ENCODE peak calls at places on chromosomes 12 and 14, in six cellular contexts. T is H9, B is neuronal stem cell, V is mesenchymal stem cell, Z is IMR-90, C is H1. Y is an unnamed sample.

GRCh38 chr12:17459214-17459613 is 630.8 kb downstream of the RERGL start:
- DNase-seq in V (no peak), Z (no peak), C (no peak), B (no peak), T (no peak), Y (no peak)

GRCh38 chr14:79051009-79051710 is 881.0 kb downstream of the NRXN3 start:
- DNase-seq in B (no peak), T (no peak), V (no peak), Z (no peak), C (no peak), Y (no peak)

GRCh38 chr12:3520711-3521110 is 29.7 kb downstream of the PRMT8 start:
- DNase-seq in Z (no peak), T (no peak), B (no peak), V (no peak), C (peak; percentile 8), Y (peak; percentile 41)

GRCh38 chr14:73245401-73246325 is 8.4 kb downstream of the PAPLN start:
- DNase-seq in T (peak; percentile 71), Z (no peak), C (no peak), V (peak; percentile 51), B (no peak), Y (peak; percentile 56)

GRCh38 chr14:57171903-57172302 is 96.8 kb downstream of the EXOC5 start:
- DNase-seq in V (no peak), T (no peak), C (no peak), B (no peak), Z (no peak), Y (no peak)

GRCh38 chr12:52971701-52972329 is 22.9 kb downstream of the KRT18 start:
- DNase-seq in T (peak; percentile 79), Z (peak; percentile 75), B (no peak), V (peak; percentile 87), C (no peak), Y (peak; percentile 98)

GRCh38 chr14:59534361-59534987 is 42.1 kb downstream of the CCDC175 start:
- DNase-seq in T (no peak), B (no peak), V (peak; percentile 45), C (no peak), Z (peak; percentile 44), Y (no peak)

GRCh38 chr12:16604853-16605252 is 1.1 kb downstream of the LMO3 start:
- DNase-seq in Z (no peak), V (no peak), C (peak; percentile 54), B (no peak), T (no peak), Y (no peak)

GRCh38 chr12:95763809-95764253 is 26.7 kb downstream of the NTN4 start:
- DNase-seq in C (no peak), Z (peak; percentile 88), T (no peak), V (peak; percentile 47), B (no peak), Y (peak; percentile 65)

GRCh38 chr14:31439554-31439953 is 17.8 kb downstream of the DTD2 start:
- DNase-seq in B (no peak), T (no peak), V (no peak), C (no peak), Z (no peak), Y (no peak)

GRCh38 chr14:64232095-64232830 is 61.9 kb downstream of the ESR2 start:
- DNase-seq in Z (peak; percentile 96), C (no peak), T (no peak), V (peak; percentile 97), B (no peak), Y (no peak)

GRCh38 chr12:26661399-26661798 is 171.6 kb downstream of the ITPR2 start:
- DNase-seq in C (no peak), T (no peak), Z (no peak), V (no peak), B (no peak), Y (no peak)

GRCh38 chr14:51862171-51862838 is 1.9 kb downstream of the GNG2 start:
- DNase-seq in C (no peak), T (no peak), B (no peak), Z (peak; percentile 19), V (peak; percentile 23), Y (no peak)

GRCh38 chr12:107782067-107782466 is 7.6 kb downstream of the ASCL4 start:
- DNase-seq in T (no peak), C (no peak), V (no peak), Z (no peak), B (no peak), Y (no peak)

GRCh38 chr12:49365542-49365941 is 1.7 kb upstream of the SPATS2 start:
- DNase-seq in Z (peak; percentile 89), T (no peak), B (no peak), V (peak; percentile 31), C (no peak), Y (peak; percentile 64)

GRCh38 chr12:97758102-97758501 is 295.5 kb downstream of the RMST start:
- DNase-seq in B (no peak), Z (no peak), V (no peak), T (no peak), C (no peak), Y (no peak)

GRCh38 chr12:46473634-46474201 is 101.1 kb upstream of the SLC38A2 start:
- DNase-seq in T (no peak), V (peak; percentile 94), B (no peak), Z (peak; percentile 94), C (no peak), Y (peak; percentile 83)

GRCh38 chr12:47935196-47935595 is 28.2 kb upstream of the TMEM106C start:
- DNase-seq in C (no peak), T (peak; percentile 30), B (no peak), V (peak; percentile 85), Z (peak; percentile 82), Y (no peak)

GRCh38 chr12:89082354-89082753 is 269.9 kb downstream of the DUSP6 start:
- DNase-seq in Z (peak; percentile 48), B (no peak), T (no peak), C (no peak), V (no peak), Y (no peak)

GRCh38 chr14:76828339-76829015 is 2.3 kb downstream of the LRRC74A start:
- DNase-seq in C (no peak), Z (no peak), B (no peak), T (no peak), V (no peak), Y (no peak)

GRCh38 chr14:95488376-95489162 is 27.9 kb downstream of the SYNE3 start:
- DNase-seq in B (no peak), T (no peak), V (no peak), Z (peak; percentile 27), C (no peak), Y (peak; percentile 44)

GRCh38 chr12:10736460-10736859 is 13.3 kb upstream of the YBX3 start:
- DNase-seq in B (no peak), Z (no peak), T (no peak), C (no peak), V (no peak), Y (peak; percentile 42)

GRCh38 chr12:130661501-130662255 is 54.4 kb downstream of the RIMBP2 start:
- DNase-seq in V (no peak), B (no peak), Z (no peak), T (peak; percentile 52), C (no peak), Y (no peak)

GRCh38 chr12:6295187-6295811 is 15.2 kb upstream of the PLEKHG6 start:
- DNase-seq in B (no peak), Z (peak; percentile 82), C (no peak), T (no peak), V (peak; percentile 98), Y (peak; percentile 97)

GRCh38 chr12:118682656-118683055 is 298.7 kb upstream of the SRRM4 start:
- DNase-seq in V (no peak), B (no peak), C (no peak), T (no peak), Z (no peak), Y (no peak)

GRCh38 chr14:20630340-20631022 is 11.0 kb downstream of the OR6S1 start:
- DNase-seq in Z (peak; percentile 58), V (no peak), C (peak; percentile 89), B (no peak), T (peak; percentile 70), Y (peak; percentile 55)

GRCh38 chr14:102363182-102363952 is 626 bp downstream of the TECPR2 start:
- DNase-seq in Z (peak; percentile 50), B (peak; percentile 2), C (no peak), V (peak; percentile 56), T (no peak), Y (peak; percentile 82)

GRCh38 chr14:67602071-67602470 is 2.0 kb upstream of the PIGH start:
- DNase-seq in V (no peak), T (no peak), B (no peak), C (no peak), Z (no peak), Y (no peak)
- H2AFZ ChIP-seq in V (no peak overlapping the region), T (no peak overlapping the region), B (no peak overlapping the region), C (no peak overlapping the region), Z (no peak overlapping the region), Y (no peak overlapping the region)

GRCh38 chr12:29152223-29152868 is 3.3 kb downstream of the FAR2 start:
- DNase-seq in T (no peak), Z (no peak), V (no peak), B (no peak), C (no peak), Y (no peak)
- H2AK5ac ChIP-seq in T (no peak overlapping the region), Z (no peak overlapping the region), V (no peak overlapping the region), B (no peak overlapping the region), C (no peak overlapping the region), Y (no peak overlapping the region)

GRCh38 chr14:91377700-91378652 is 39.6 kb downstream of the CCDC88C start:
- DNase-seq in C (no peak), Z (no peak), B (no peak), V (no peak), T (no peak), Y (no peak)

GRCh38 chr14:91376547-91377477 is 40.8 kb downstream of the CCDC88C start:
- DNase-seq in Z (no peak), T (no peak), V (no peak), C (no peak), B (no peak), Y (no peak)

GRCh38 chr14:91380610-91381371 is 36.8 kb downstream of the CCDC88C start:
- DNase-seq in Z (no peak), C (no peak), T (no peak), V (no peak), B (no peak), Y (no peak)

GRCh38 chr14:91380116-91380515 is 37.5 kb downstream of the CCDC88C start:
- DNase-seq in V (no peak), B (no peak), Z (no peak), T (no peak), C (no peak), Y (no peak)

GRCh38 chr14:91378945-91379932 is 38.4 kb downstream of the CCDC88C start:
- DNase-seq in Z (no peak), C (no peak), B (no peak), T (no peak), V (no peak), Y (no peak)
- H3K4me1 ChIP-seq in Z (no peaks in the 10 kb centered on the region), C (peaks cover 11% of the 10 kb centered on the region), B (peaks cover 60% of the 10 kb centered on the region), T (peaks cover 11% of the 10 kb centered on the region), V (peaks cover 12% of the 10 kb centered on the region), Y (peaks cover 9% of the 10 kb centered on the region)

DNA sequence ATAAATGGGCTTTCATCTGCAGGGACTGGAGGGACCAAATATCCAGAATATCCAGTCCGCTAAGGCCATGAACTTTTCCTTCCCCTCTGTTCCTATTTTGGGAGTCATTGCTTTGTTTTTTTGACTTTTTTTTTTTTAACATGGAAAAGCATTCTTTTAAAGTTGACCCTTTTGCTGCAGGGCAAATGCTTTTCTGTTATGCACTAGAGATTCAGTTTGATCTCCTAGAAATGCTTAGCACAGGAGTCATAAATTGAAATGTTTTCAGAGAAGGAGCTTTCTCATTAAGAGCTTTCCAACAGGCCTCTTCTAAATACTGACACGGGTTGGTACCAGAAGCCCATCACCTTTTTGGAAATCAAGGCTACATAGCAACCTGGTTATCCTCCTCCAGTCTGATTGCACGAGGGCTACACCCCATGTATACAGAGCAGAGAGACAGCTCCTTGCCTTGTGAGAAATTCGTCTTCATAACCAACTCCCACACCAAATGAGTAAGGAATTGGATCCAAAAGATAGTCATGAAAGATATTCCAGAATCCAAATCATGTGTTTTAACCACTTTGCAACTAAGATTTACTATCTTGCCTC is 389.6 kb downstream of the ZFP36L1 start:
- DNase-seq in V (no peak), B (no peak), T (no peak), Z (no peak), C (no peak), Y (peak; percentile 77)
- H2AFZ ChIP-seq in V (no peak overlapping the region), B (no peak overlapping the region), T (no peak overlapping the region), Z (no peak overlapping the region), C (no peak overlapping the region), Y (no peak overlapping the region)